ENCODE peak calls at places on chromosomes 2 and 18, in five cellular contexts. P, A, U, M and O are unnamed samples.

GRCh38 chr2:18550383-18550905 is 10.0 kb downstream of the RDH14 start:
- DNase-seq in M (no peak), P (no peak), A (no peak), U (no peak), O (no peak)

GRCh38 chr18:3345885-3346284 is 84.0 kb downstream of the MYL12B start:
- DNase-seq in U (no peak), A (no peak), M (no peak), P (no peak), O (no peak)

GRCh38 chr2:109611467-109612095 is 2.2 kb downstream of the SEPTIN10 start:
- DNase-seq in P (no peak), M (no peak), U (no peak), A (no peak), O (no peak)

GRCh38 chr2:206856474-206856873 is 82.8 kb upstream of the CPO start:
- DNase-seq in M (no peak), P (no peak), A (no peak), U (no peak), O (no peak)

GRCh38 chr2:118121101-118121500 is 32.8 kb downstream of the INSIG2 start:
- DNase-seq in U (no peak), A (no peak), P (no peak), M (no peak), O (no peak)

GRCh38 chr2:73283545-73284295 is 558 bp downstream of the FBXO41 start:
- DNase-seq in M (peak), P (no peak), A (no peak), U (no peak), O (peak)

GRCh38 chr2:149768320-149768799 is 180.8 kb upstream of the MMADHC start:
- DNase-seq in A (no peak), U (no peak), P (no peak), M (peak), O (peak)

GRCh38 chr2:234333168-234334130 is 163.4 kb downstream of the ARL4C start:
- DNase-seq in U (no peak), P (no peak), A (no peak), M (no peak), O (no peak)

GRCh38 chr18:79720359-79720733 is 40.7 kb downstream of the CTDP1 start:
- DNase-seq in A (no peak), U (no peak), M (no peak), P (no peak), O (no peak)

GRCh38 chr2:64698668-64699444 is 45.1 kb upstream of the SERTAD2 start:
- DNase-seq in U (no peak), A (no peak), P (no peak), M (no peak), O (no peak)

GRCh38 chr2:42569116-42569711 is 782 bp downstream of the MTA3 start:
- DNase-seq in U (peak), M (peak), A (no peak), P (no peak), O (peak)

GRCh38 chr2:97745474-97746172 is 32.2 kb downstream of the ZAP70 start:
- DNase-seq in M (no peak), U (no peak), P (no peak), A (no peak), O (no peak)

GRCh38 chr2:26355038-26355995 is 8.7 kb upstream of the ADGRF3 start:
- DNase-seq in U (no peak), M (no peak), A (no peak), P (no peak), O (no peak)

GRCh38 chr2:101501443-101501842 is 26.5 kb upstream of the RFX8 start:
- DNase-seq in U (no peak), P (no peak), M (no peak), A (no peak), O (no peak)

GRCh38 chr2:162153608-162154224 is 1.7 kb upstream of the GCG start:
- DNase-seq in M (peak), P (no peak), U (no peak), A (peak), O (peak)

GRCh38 chr18:31241900-31242409 is 76.0 kb upstream of the DSG1 start:
- DNase-seq in M (no peak), A (no peak), P (no peak), U (no peak), O (no peak)

GRCh38 chr2:219571311-219572236 is at the start of gene OBSL1:
- DNase-seq in M (peak), A (no peak), P (no peak), U (peak), O (peak)

GRCh38 chr2:181777654-181778053 is 97.3 kb upstream of the NEUROD1 start:
- DNase-seq in U (no peak), P (no peak), M (no peak), A (no peak), O (no peak)

GRCh38 chr2:122660786-122661634 is 905.6 kb downstream of the TSN start:
- DNase-seq in P (no peak), M (no peak), U (no peak), A (no peak), O (no peak)

GRCh38 chr2:240435457-240435954 is at the start of gene GPC1:
- DNase-seq in M (peak), A (peak), P (no peak), U (peak), O (peak)

GRCh38 chr18:31857516-31858106 is 85.3 kb downstream of the TRAPPC8 start:
- DNase-seq in A (no peak), M (no peak), P (peak), U (no peak), O (no peak)

GRCh38 chr2:149894226-149894625 is 306.7 kb upstream of the MMADHC start:
- DNase-seq in P (no peak), A (no peak), M (no peak), U (no peak), O (no peak)

GRCh38 chr2:168192839-168193616 is 54.4 kb downstream of the STK39 start:
- DNase-seq in P (no peak), U (no peak), A (peak), M (peak), O (no peak)

GRCh38 chr2:98013407-98014042 is 17.8 kb upstream of the TMEM131 start:
- DNase-seq in U (no peak), P (no peak), A (no peak), M (no peak), O (no peak)

GRCh38 chr2:46521215-46521683 is 41.9 kb downstream of the TMEM247 start:
- DNase-seq in M (no peak), P (no peak), A (no peak), U (peak), O (no peak)

GRCh38 chr2:238796223-238796885 is 51.5 kb upstream of the TWIST2 start:
- DNase-seq in M (no peak), P (no peak), A (no peak), U (no peak), O (no peak)

GRCh38 chr2:226766352-226767055 is 33.1 kb downstream of the IRS1 start:
- DNase-seq in P (no peak), M (no peak), A (no peak), U (no peak), O (no peak)

GRCh38 chr2:37276291-37276690 is 44.8 kb downstream of the NDUFAF7 start:
- DNase-seq in M (no peak), P (no peak), U (no peak), A (no peak), O (no peak)

GRCh38 chr2:216548901-216549321 is 50.3 kb downstream of the RPL37A start:
- DNase-seq in U (peak), P (no peak), M (no peak), A (no peak), O (no peak)